ENCODE peak calls at places on chromosomes 1 and 21, in five cellular contexts. V is fibroblast of mammary gland; G is mucosa of gallbladder; H is amygdala; X is stimulated activated CD8-positive, alpha-beta memory T cell treated with anti-CD3 and anti-CD28 coated beads, Interleukin-2, amount 100 ng/mL, for 48 hours. Y is an unnamed sample.

GRCh38 chr1:112267929-112268328 is 128.1 kb upstream of the CTTNBP2NL start:
- DNase-seq in H (no peak), G (peak), X (no peak), V (no peak), Y (no peak)

GRCh38 chr1:110542730-110543129 is 23.8 kb upstream of the KCNA10 start:
- DNase-seq in G (peak), X (no peak), V (peak), H (no peak), Y (peak)

GRCh38 chr1:73627723-73628122 is 570.3 kb downstream of the LRRIQ3 start:
- DNase-seq in V (no peak), H (no peak), G (no peak), X (no peak), Y (no peak)

GRCh38 chr21:25733859-25734653 is 648 bp downstream of the ATP5PF start:
- DNase-seq in H (no peak), X (peak), V (peak), G (no peak), Y (peak)

GRCh38 chr1:154686507-154686906 is 78.5 kb upstream of the ADAR start:
- DNase-seq in V (no peak), G (no peak), H (no peak), X (no peak), Y (no peak)

GRCh38 chr1:202134645-202135172 is 9.8 kb downstream of the ARL8A start:
- DNase-seq in H (no peak), X (no peak), G (peak), V (no peak), Y (no peak)

GRCh38 chr1:12434174-12434573 is 183.8 kb downstream of the DHRS3 start:
- DNase-seq in H (no peak), V (peak), X (no peak), G (no peak), Y (peak)

GRCh38 chr21:36175771-36176565 is 19.3 kb downstream of the DOP1B start:
- DNase-seq in X (no peak), H (no peak), V (no peak), G (no peak), Y (no peak)

GRCh38 chr1:182955596-182956588 is 2.9 kb upstream of the SHCBP1L start:
- DNase-seq in V (peak), X (no peak), G (no peak), H (no peak), Y (peak)

GRCh38 chr1:150366416-150367296 is 2.7 kb downstream of the RPRD2 start:
- DNase-seq in G (peak), V (peak), H (no peak), X (no peak), Y (peak)

GRCh38 chr21:44932366-44933181 is 7.3 kb upstream of the SLX9 start:
- DNase-seq in V (no peak), H (no peak), X (no peak), G (no peak), Y (no peak)

GRCh38 chr1:40341509-40342380 is 24.7 kb upstream of the COL9A2 start:
- DNase-seq in G (no peak), V (no peak), H (no peak), X (no peak), Y (no peak)

GRCh38 chr1:237012789-237013383 is 8.6 kb upstream of the MT1HL1 start:
- DNase-seq in X (no peak), H (no peak), G (peak), V (no peak), Y (no peak)

GRCh38 chr1:76891931-76892330 is 24.7 kb downstream of the ST6GALNAC5 start:
- DNase-seq in X (no peak), G (no peak), H (no peak), V (peak), Y (peak)

GRCh38 chr1:95935719-95936118 is 701.7 kb downstream of the RWDD3 start:
- DNase-seq in X (no peak), H (no peak), G (no peak), V (no peak), Y (no peak)

GRCh38 chr1:47161298-47162040 is 24.2 kb downstream of the CYP4A22 start:
- DNase-seq in G (no peak), H (no peak), X (no peak), V (no peak), Y (no peak)

GRCh38 chr21:42724226-42724920 is 71.0 kb downstream of the PDE9A start:
- DNase-seq in G (peak), V (peak), X (no peak), H (no peak), Y (peak)

GRCh38 chr1:220099826-220100225 is 5.9 kb downstream of the IARS2 start:
- DNase-seq in V (no peak), G (no peak), X (no peak), H (no peak), Y (no peak)

GRCh38 chr1:18819211-18819610 is 40.2 kb downstream of the TAS1R2 start:
- DNase-seq in G (no peak), X (no peak), H (no peak), V (no peak), Y (no peak)

Y was measured in EH.